ENCODE peak calls at places on chromosomes 7 and 10, in eight cellular contexts. U, C, N, P, I, W, O and J are unnamed samples.

GRCh38 chr7:112510032-112510742 is 29.4 kb downstream of the LSMEM1 start:
- DNase-seq in U (peak; percentile 59), C (peak; percentile 72), N (no peak), P (no peak), I (no peak), W (peak; percentile 62), O (no peak), J (peak; percentile 50)

GRCh38 chr7:127819975-127820778 is 168.2 kb downstream of the SND1 start:
- DNase-seq in U (peak; percentile 51), C (peak; percentile 82), N (no peak), P (no peak), I (no peak), W (peak; percentile 84), O (no peak), J (peak; percentile 68)

GRCh38 chr10:129956902-129957673 is 7.0 kb downstream of the EBF3 start:
- DNase-seq in U (no peak), C (peak; percentile 78), N (no peak), P (no peak), I (no peak), W (no peak), O (no peak), J (no peak)

GRCh38 chr10:115772606-115773005 is 500.4 kb downstream of the GFRA1 start:
- DNase-seq in U (peak; percentile 79), C (peak; percentile 93), N (no peak), P (no peak), I (no peak), W (peak; percentile 87), O (no peak), J (no peak)

GRCh38 chr7:66333443-66333842 is 128.3 kb downstream of the TPST1 start:
- DNase-seq in U (no peak), C (no peak), N (no peak), P (no peak), I (no peak), W (no peak), O (no peak), J (no peak)

GRCh38 chr7:14739496-14740185 is 162.9 kb downstream of the DGKB start:
- DNase-seq in U (no peak), C (peak; percentile 37), N (no peak), P (no peak), I (no peak), W (no peak), O (no peak), J (peak; percentile 52)

GRCh38 chr7:4449263-4449662 is 232.8 kb upstream of the FOXK1 start:
- DNase-seq in U (no peak), C (no peak), N (no peak), P (no peak), I (no peak), W (no peak), O (no peak), J (no peak)

GRCh38 chr10:132478341-132479023 is 59.1 kb upstream of the INPP5A start:
- DNase-seq in U (no peak), C (no peak), N (no peak), P (no peak), I (no peak), W (no peak), O (no peak), J (no peak)

GRCh38 chr10:119268871-119269506 is 61.6 kb downstream of the GRK5 start:
- DNase-seq in U (no peak), C (no peak), N (no peak), P (no peak), I (no peak), W (peak; percentile 40), O (no peak), J (no peak)